ENCODE peak calls at places on chromosomes 6 and 20, in six cellular contexts. R, P, X, K, O and C are unnamed samples.

GRCh38 chr6:69162811-69163210 is 527.7 kb downstream of the ADGRB3 start:
- DNase-seq in R (no peak), O (no peak), K (no peak), X (no peak), P (no peak), C (no peak)

GRCh38 chr6:158834675-158835385 is 15.7 kb upstream of the EZR start:
- DNase-seq in X (no peak), K (no peak), R (no peak), P (no peak), O (no peak), C (no peak)

GRCh38 chr6:128655978-128656498 is 135.6 kb upstream of the PTPRK start:
- DNase-seq in R (no peak), O (no peak), K (peak; percentile 92), P (peak; percentile 93), X (no peak), C (no peak)

GRCh38 chr6:4130357-4130987 is 4.9 kb downstream of the ECI2 start:
- DNase-seq in R (no peak), X (no peak), K (no peak), O (no peak), P (no peak), C (no peak)

GRCh38 chr6:70874181-70874913 is 82.5 kb downstream of the B3GAT2 start:
- DNase-seq in X (no peak), K (no peak), P (no peak), O (no peak), R (no peak), C (no peak)

GRCh38 chr20:33399924-33400323 is 1.4 kb downstream of the CDK5RAP1 start:
- DNase-seq in O (no peak), P (no peak), X (no peak), K (no peak), R (no peak), C (no peak)

GRCh38 chr6:25962368-25963127 is at the start of gene TRIM38:
- DNase-seq in P (peak; percentile 89), R (no peak), K (peak; percentile 94), O (peak; percentile 74), X (peak; percentile 32), C (no peak)

GRCh38 chr6:37049990-37050853 is 44.8 kb downstream of the FGD2 start:
- DNase-seq in O (peak; percentile 38), K (no peak), P (no peak), R (no peak), X (no peak), C (no peak)

GRCh38 chr20:46894971-46895905 is 595 bp downstream of the EYA2 start:
- DNase-seq in K (no peak), R (no peak), O (peak; percentile 53), P (peak; percentile 68), X (peak; percentile 39), C (peak; percentile 38)

GRCh38 chr20:50215101-50215500 is 24.5 kb downstream of the CEBPB start:
- DNase-seq in R (no peak), K (peak; percentile 37), P (peak; percentile 58), O (no peak), X (no peak), C (no peak)

GRCh38 chr6:10099086-10099499 is 315.8 kb downstream of the TFAP2A start:
- DNase-seq in O (peak; percentile 67), X (peak; percentile 63), K (no peak), P (no peak), R (no peak), C (no peak)

GRCh38 chr6:140175486-140175885 is 801.0 kb upstream of the CITED2 start:
- DNase-seq in K (peak; percentile 53), R (no peak), O (no peak), X (no peak), P (peak; percentile 34), C (no peak)

GRCh38 chr6:37741757-37742400 is 44.2 kb upstream of the MDGA1 start:
- DNase-seq in R (no peak), K (peak; percentile 34), O (no peak), X (peak; percentile 56), P (no peak), C (peak; percentile 42)

DNA sequence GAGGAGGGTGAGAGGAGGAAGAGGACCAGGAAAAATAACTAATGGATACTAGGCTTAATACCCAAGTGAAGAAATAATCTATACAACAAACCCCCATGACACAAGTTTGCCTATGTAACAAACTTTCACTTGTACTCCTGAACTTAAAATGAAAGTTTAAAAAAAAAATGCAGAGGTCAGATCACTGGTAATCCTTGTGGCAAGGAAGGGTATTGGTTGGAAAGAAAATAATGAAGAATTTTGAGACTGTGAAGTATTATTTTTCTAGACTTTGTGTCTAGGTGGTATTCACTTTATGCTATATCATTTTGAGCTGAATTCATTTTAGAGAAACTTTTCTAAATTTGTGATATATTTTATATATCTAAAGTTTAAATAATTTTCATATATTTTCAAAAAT is 547.5 kb downstream of the MMUT start:
- DNase-seq in K (no peak), X (no peak), O (no peak), P (no peak), R (no peak), C (no peak)
- H3K14ac ChIP-seq in K (no peak overlapping the region), X (no peak overlapping the region), O (no peak overlapping the region), P (no peak overlapping the region), R (no peak overlapping the region), C (no peak overlapping the region)

GRCh38 chr6:51398793-51399192 is 580.1 kb downstream of the TFAP2B start:
- DNase-seq in X (no peak), R (no peak), K (no peak), O (peak; percentile 3), P (no peak), C (no peak)
- H4K91ac ChIP-seq in X (no peak overlapping the region), R (no peak overlapping the region), K (no peak overlapping the region), O (no peak overlapping the region), P (no peak overlapping the region), C (no peak overlapping the region)

DNA sequence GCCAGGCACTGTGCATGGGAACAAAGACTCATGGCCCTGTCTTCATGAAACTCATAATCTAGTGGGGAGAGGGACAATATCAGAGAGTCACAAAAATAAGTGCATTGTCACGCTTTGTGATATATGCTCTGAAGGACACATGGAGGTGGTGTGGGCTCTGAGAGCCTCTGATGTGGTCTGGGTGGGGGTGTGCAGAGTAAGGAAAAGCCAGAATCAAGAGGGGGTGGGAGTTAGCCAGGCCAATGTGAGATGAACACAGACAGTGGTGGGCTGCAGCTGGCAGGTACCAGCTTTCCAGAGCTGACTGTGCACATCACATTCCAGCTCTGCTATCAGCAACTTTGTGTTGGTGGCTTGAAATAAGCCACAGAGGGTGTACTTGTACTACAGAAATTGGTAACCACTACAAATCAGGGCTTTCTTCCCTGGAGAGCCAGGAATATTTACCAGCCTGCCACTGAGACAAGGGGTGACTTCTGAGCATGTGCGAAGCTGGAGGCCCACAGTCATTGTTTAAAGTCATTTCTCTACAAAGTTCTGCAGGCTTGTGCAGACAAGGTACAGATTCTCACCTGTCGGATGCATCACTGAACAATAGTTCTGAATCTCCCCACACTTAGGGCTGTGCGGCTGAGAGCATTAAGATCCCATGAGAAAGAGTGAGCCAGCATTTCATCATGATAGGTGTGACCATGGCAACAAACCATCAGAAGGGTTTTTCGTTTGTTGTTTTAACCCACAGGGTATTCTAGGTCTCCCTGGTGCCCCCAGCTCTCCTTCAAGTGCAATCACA is 292.6 kb downstream of the CDC5L start:
- DNase-seq in P (no peak), O (no peak), K (no peak), X (peak; percentile 6), R (no peak), C (no peak)
- H3K14ac ChIP-seq in P (no peak overlapping the region), O (no peak overlapping the region), K (no peak overlapping the region), X (no peak overlapping the region), R (no peak overlapping the region), C (no peak overlapping the region)

GRCh38 chr20:5908981-5909380 is 41.4 kb downstream of the TRMT6 start:
- DNase-seq in P (no peak), K (no peak), O (no peak), R (no peak), X (no peak), C (no peak)

GRCh38 chr20:5913166-5913565 is 37.2 kb downstream of the TRMT6 start:
- DNase-seq in K (no peak), O (no peak), P (no peak), X (no peak), R (no peak), C (no peak)

GRCh38 chr20:5914859-5915258 is 35.5 kb downstream of the TRMT6 start:
- DNase-seq in X (no peak), K (no peak), R (no peak), P (no peak), O (no peak), C (no peak)

GRCh38 chr20:5910192-5910591 is 40.1 kb downstream of the TRMT6 start:
- DNase-seq in R (no peak), P (no peak), K (no peak), X (no peak), O (no peak), C (no peak)
- H4K91ac ChIP-seq in R (no peak overlapping the region), P (no peak overlapping the region), K (no peak overlapping the region), X (no peak overlapping the region), O (no peak overlapping the region), C (no peak overlapping the region)

GRCh38 chr6:118581489-118581959 is 33.4 kb downstream of the PLN start:
- DNase-seq in X (no peak), O (peak; percentile 90), R (no peak), P (peak; percentile 80), K (peak; percentile 86), C (no peak)
- H3K14ac ChIP-seq in X (no peak overlapping the region), O (no peak overlapping the region), R (no peak overlapping the region), P (no peak overlapping the region), K (no peak overlapping the region), C (no peak overlapping the region)

GRCh38 chr6:28812778-28813569 is 110.8 kb downstream of the TRIM27 start:
- DNase-seq in O (no peak), R (no peak), K (no peak), P (no peak), X (no peak), C (no peak)
- H4K91ac ChIP-seq in O (no peak overlapping the region), R (no peak overlapping the region), K (no peak overlapping the region), P (no peak overlapping the region), X (no peak overlapping the region), C (no peak overlapping the region)

GRCh38 chr20:35878113-35878620 is 76.1 kb downstream of the SCAND1 start:
- DNase-seq in P (peak; percentile 61), R (no peak), O (no peak), X (no peak), K (no peak), C (no peak)
- H3K14ac ChIP-seq in P (no peak overlapping the region), R (no peak overlapping the region), O (no peak overlapping the region), X (no peak overlapping the region), K (no peak overlapping the region), C (no peak overlapping the region)

DNA sequence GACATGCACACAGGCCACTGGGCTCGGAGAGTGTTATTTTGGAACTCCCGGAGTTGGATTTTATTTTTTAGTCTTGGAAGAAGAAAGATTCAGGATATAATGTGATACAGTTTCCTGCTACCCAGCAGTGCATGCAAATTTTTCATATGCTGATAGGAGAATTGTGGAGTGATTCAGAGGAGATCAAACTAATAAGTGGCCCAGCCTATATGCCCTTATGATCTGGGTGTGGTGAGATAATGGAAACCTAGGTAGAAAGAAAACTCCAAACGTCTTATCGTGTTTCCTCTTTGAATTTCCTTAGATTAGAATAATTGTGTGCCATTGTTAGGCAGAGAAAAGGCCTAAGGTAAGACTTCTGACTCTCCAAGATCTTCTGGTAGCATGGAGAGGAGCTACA is 401.2 kb upstream of the BTBD3 start:
- DNase-seq in K (no peak), R (no peak), O (no peak), X (no peak), P (no peak), C (no peak)
- H4K91ac ChIP-seq in K (no peak overlapping the region), R (no peak overlapping the region), O (no peak overlapping the region), X (no peak overlapping the region), P (no peak overlapping the region), C (no peak overlapping the region)